ENCODE peak calls at places on chromosomes 13 and 19, in seven cellular contexts. M is breast epithelium; O is GM03348; J is activated naive CD4-positive, alpha-beta T cell treated with anti-CD3 and anti-CD28 coated beads, Interleukin-2, amount 10 ng/mL, durations not matched to agents 7 days and 5 days; I is glomerular endothelial cell; V is GF-D8; P is PC-3. A is an unnamed sample.

GRCh38 chr13:29845440-29846056 is 4.9 kb downstream of the UBL3 start:
- DNase-seq in V (no peak), I (no peak), J (no peak), P (peak), O (no peak), M (no peak), A (no peak)

GRCh38 chr13:110407531-110407930 is 100.4 kb downstream of the COL4A2 start:
- DNase-seq in J (no peak), M (no peak), P (no peak), O (no peak), I (no peak), V (no peak), A (no peak)

GRCh38 chr19:18629166-18630088 is 7.4 kb upstream of the KLHL26 start:
- DNase-seq in M (no peak), P (no peak), O (no peak), V (no peak), I (no peak), J (no peak), A (no peak)

GRCh38 chr13:113637262-113638160 is 20.5 kb downstream of the ATP4B start:
- DNase-seq in O (no peak), V (no peak), M (peak), I (no peak), P (no peak), J (peak), A (no peak)

GRCh38 chr19:40423938-40424337 is 1.9 kb downstream of the SERTAD1 start:
- DNase-seq in V (no peak), J (no peak), I (no peak), M (no peak), O (no peak), P (no peak), A (no peak)

GRCh38 chr13:61466280-61466679 is 50.6 kb upstream of the PCDH20 start:
- DNase-seq in M (no peak), O (no peak), J (no peak), P (peak), I (no peak), V (no peak), A (no peak)

GRCh38 chr19:50823389-50824042 is at the start of gene KLK1:
- DNase-seq in O (no peak), J (no peak), I (no peak), P (no peak), M (no peak), V (no peak), A (no peak)

GRCh38 chr13:54383604-54384003 is 1355.0 kb downstream of the OLFM4 start:
- DNase-seq in P (no peak), J (no peak), O (no peak), V (no peak), I (no peak), M (no peak), A (no peak)

GRCh38 chr19:752652-753517 is 2.0 kb downstream of the MISP start:
- DNase-seq in V (no peak), I (no peak), P (peak), J (no peak), O (peak), M (peak), A (no peak)

GRCh38 chr19:8515317-8515716 is 1.4 kb upstream of the ZNF414 start:
- DNase-seq in P (no peak), M (no peak), V (peak), I (no peak), J (peak), O (no peak), A (no peak)